ENCODE peak calls at places on chromosomes 7 and 10, in eight cellular contexts. X, D, C, B, M, N, L and K are unnamed samples.

GRCh38 chr7:138756591-138757222 is 41.1 kb upstream of the TMEM213 start:
- DNase-seq in L (no peak), N (no peak), B (no peak), C (no peak), M (no peak), D (peak; percentile 79), X (no peak), K (no peak)

GRCh38 chr10:118209215-118209614 is 132.9 kb downstream of the FAM204A start:
- DNase-seq in B (no peak), M (no peak), N (no peak), X (peak; percentile 7), C (no peak), D (no peak), L (no peak), K (no peak)

GRCh38 chr10:18618995-18619394 is 32.4 kb downstream of the NSUN6 start:
- DNase-seq in C (no peak), X (no peak), B (no peak), L (no peak), M (no peak), N (no peak), D (no peak), K (no peak)

GRCh38 chr10:112471878-112472487 is 25.0 kb downstream of the VTI1A start:
- DNase-seq in B (peak; percentile 45), N (peak; percentile 62), X (peak; percentile 49), D (peak; percentile 48), C (peak; percentile 48), L (peak; percentile 72), M (peak; percentile 71), K (peak; percentile 58)

GRCh38 chr10:20313665-20314064 is 497.4 kb downstream of the PLXDC2 start:
- DNase-seq in C (no peak), B (no peak), D (no peak), N (no peak), L (no peak), X (no peak), M (no peak), K (no peak)

GRCh38 chr10:62047960-62048383 is 146.5 kb downstream of the ARID5B start:
- DNase-seq in N (peak; percentile 44), L (no peak), M (no peak), C (no peak), B (peak; percentile 59), D (peak; percentile 99), X (no peak), K (peak; percentile 30)

GRCh38 chr7:158033196-158033595 is 554.4 kb downstream of the PTPRN2 start:
- DNase-seq in D (no peak), C (no peak), B (no peak), L (no peak), N (no peak), M (no peak), X (no peak), K (no peak)

GRCh38 chr7:105306160-105306784 is 82.4 kb downstream of the SRPK2 start:
- DNase-seq in L (no peak), D (no peak), B (no peak), C (no peak), X (no peak), M (no peak), N (no peak), K (no peak)

GRCh38 chr7:118158766-118159165 is 25.2 kb upstream of the LSM8 start:
- DNase-seq in M (peak; percentile 60), B (no peak), L (peak; percentile 39), N (peak; percentile 30), C (no peak), X (peak; percentile 48), D (peak; percentile 8), K (no peak)

GRCh38 chr7:157684596-157685429 is 348.0 kb downstream of the DNAJB6 start:
- DNase-seq in X (peak; percentile 79), L (no peak), N (no peak), B (no peak), M (no peak), C (peak; percentile 42), D (no peak), K (no peak)

GRCh38 chr10:74836855-74837254 is 10.5 kb downstream of the KAT6B start:
- DNase-seq in L (no peak), B (no peak), C (no peak), M (no peak), D (no peak), N (no peak), X (no peak), K (no peak)

GRCh38 chr10:60163786-60164185 is 225.9 kb downstream of the ANK3 start:
- DNase-seq in N (no peak), L (no peak), M (no peak), C (no peak), B (no peak), X (no peak), D (no peak), K (no peak)

GRCh38 chr7:18192228-18192627 is 164.6 kb upstream of the PRPS1L1 start:
- DNase-seq in M (no peak), X (no peak), C (no peak), N (no peak), D (no peak), B (no peak), L (no peak), K (no peak)

GRCh38 chr7:18196638-18197037 is 169.0 kb upstream of the PRPS1L1 start:
- DNase-seq in L (no peak), B (no peak), X (no peak), D (no peak), C (no peak), M (no peak), N (no peak), K (no peak)

GRCh38 chr7:18189495-18190126 is 162.0 kb upstream of the PRPS1L1 start:
- DNase-seq in C (no peak), D (no peak), N (no peak), M (no peak), B (no peak), L (no peak), X (no peak), K (no peak)

DNA sequence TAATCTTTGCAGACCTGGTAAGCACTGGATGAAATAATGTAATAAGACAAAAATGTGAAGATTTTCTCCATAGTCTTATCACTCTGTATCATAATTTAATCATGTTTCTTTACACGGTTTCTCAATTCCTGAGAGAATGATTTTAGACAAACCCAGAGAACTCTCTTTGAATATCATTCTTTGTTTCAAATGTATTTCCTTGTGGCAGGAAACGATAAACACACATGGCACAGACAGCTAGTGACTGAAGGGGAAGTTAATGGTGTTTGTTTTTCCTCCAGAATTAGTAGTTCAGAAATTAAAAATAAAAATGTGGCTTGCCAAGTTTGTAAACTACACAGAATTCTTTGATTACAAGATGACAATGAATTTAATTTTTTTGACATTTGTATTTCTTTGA is 163.7 kb upstream of the PRPS1L1 start:
- DNase-seq in X (no peak), N (no peak), D (no peak), M (no peak), C (no peak), B (no peak), L (no peak), K (no peak)
- TF ChIP-seq CTCF in X (no peak), N (no peak), D (no peak), M (no peak), C (no peak), B (no peak), L (no peak), K (no peak)

GRCh38 chr7:128019330-128019729 is 11.9 kb downstream of the LRRC4 start:
- DNase-seq in B (no peak), D (no peak), C (no peak), X (peak; percentile 59), M (peak; percentile 73), N (no peak), L (no peak), K (no peak)

GRCh38 chr7:128020161-128020560 is 11.1 kb downstream of the LRRC4 start:
- DNase-seq in C (peak; percentile 32), X (peak; percentile 43), M (peak; percentile 93), B (no peak), D (no peak), L (peak; percentile 31), N (peak; percentile 24), K (no peak)

GRCh38 chr7:128021361-128021760 is 9.9 kb downstream of the LRRC4 start:
- DNase-seq in B (no peak), L (peak; percentile 19), C (no peak), D (peak; percentile 95), N (no peak), X (no peak), M (no peak), K (peak; percentile 37)

GRCh38 chr7:128017460-128017859 is 13.8 kb downstream of the LRRC4 start:
- DNase-seq in D (no peak), N (no peak), L (no peak), X (no peak), C (no peak), B (no peak), M (peak; percentile 39), K (no peak)

DNA sequence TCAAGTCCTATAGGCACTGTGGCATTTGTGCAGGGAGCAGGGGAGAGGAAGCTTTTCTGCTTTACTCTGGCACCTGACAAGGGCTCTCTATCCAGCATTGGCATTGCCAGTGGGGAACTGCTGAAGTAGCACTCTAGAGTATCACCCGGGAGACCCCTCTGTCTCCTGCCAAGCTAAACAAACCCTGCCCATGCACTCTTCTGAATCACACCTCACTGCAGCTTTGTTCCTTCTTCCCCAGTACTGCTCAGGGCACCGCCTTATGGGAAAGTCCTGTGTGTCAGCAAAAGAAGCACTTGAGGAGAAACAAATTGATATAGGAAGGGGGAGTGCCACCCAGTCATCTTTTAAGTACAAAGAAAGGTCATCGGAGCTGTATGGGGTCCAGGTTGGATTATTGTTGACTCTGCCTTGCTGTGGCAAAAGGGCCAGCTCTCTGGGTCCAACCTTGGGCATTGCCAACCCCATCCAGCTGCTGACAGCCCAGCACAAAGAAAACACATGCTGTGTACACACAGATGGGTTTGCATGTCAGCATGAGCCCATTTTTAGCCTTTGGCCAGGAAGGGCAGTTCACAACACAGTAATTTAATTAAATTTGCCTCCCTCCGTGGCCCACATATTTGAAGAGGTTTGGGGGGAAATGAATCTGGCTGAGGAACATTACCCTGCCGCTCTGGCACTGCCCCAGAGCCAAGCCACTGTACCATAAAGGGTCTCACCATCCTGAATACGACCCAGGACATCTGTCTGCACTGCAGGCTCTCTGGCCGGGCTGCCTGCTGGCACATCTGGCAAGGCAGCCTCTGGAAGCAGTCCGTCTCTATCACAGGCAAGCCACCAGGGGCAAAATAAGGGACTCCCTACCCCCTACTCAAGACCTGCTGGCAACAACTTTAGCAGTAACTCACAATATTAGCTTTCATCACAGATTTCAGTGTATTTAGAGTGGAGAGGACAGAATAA is 13.1 kb downstream of the LRRC4 start:
- DNase-seq in C (peak; percentile 70), N (no peak), D (peak; percentile 45), L (no peak), B (no peak), X (no peak), M (no peak), K (no peak)
- TF ChIP-seq EZH2phosphoT487 in C (no peak), N (no peak), D (no peak), L (no peak), B (no peak), X (no peak), M (no peak), K (no peak)

DNA sequence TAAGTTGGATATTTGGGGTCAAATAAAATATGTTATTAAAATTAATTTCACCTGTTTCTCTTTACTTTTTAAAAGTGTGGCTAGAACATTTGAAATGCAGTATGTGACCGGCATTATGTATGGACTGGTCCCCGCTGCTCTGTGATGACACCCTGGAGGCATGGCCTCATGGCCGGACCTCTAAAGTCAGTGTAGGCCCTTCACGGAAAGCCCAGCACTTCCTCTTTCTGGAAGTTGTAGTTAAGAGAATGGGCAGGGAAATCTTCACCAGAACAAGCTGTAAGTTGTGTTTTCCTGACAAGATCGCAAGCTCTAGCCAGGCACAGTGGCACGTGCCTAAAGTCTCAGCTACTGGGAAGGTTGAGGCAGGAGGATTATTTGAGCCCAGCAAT is 38.3 kb upstream of the SRGN start:
- DNase-seq in B (no peak), L (no peak), X (no peak), N (no peak), M (no peak), C (no peak), D (no peak), K (no peak)
- H2AFZ ChIP-seq in B (no peak overlapping the region), L (no peak overlapping the region), X (no peak overlapping the region), N (no peak overlapping the region), M (peak overlapping the region; percentile 28), C (no peak overlapping the region), D (no peak overlapping the region), K (no peak overlapping the region)

GRCh38 chr10:48509974-48510692 is 94.7 kb downstream of the ARHGAP22 start:
- DNase-seq in D (peak; percentile 56), C (no peak), M (peak; percentile 43), B (no peak), L (no peak), N (peak; percentile 25), X (peak; percentile 44), K (no peak)
- TF ChIP-seq CTCF in D (peak; percentile 79), C (no peak), M (peak; percentile 51), B (peak; percentile 27), L (no peak), N (peak; percentile 72), X (peak; percentile 40), K (peak; percentile 43)